ENCODE peak calls at places on chromosomes 11 and 22, in four cellular contexts. O is GM12878, M is K562, Y is HCT116. N is an unnamed sample.

GRCh38 chr22:36213596-36213995 is 12.0 kb upstream of the APOL4 start:
- DNase-seq in O (no peak), M (no peak), Y (no peak), N (no peak)

GRCh38 chr11:34028407-34028804 is 23.1 kb upstream of the CAPRIN1 start:
- DNase-seq in O (no peak), M (no peak), Y (no peak), N (no peak)

GRCh38 chr11:45000918-45001317 is 50.2 kb upstream of the TP53I11 start:
- DNase-seq in O (no peak), M (no peak), Y (no peak), N (no peak)

GRCh38 chr11:106021181-106021966 is 666 bp downstream of the MSANTD4 start:
- DNase-seq in O (no peak), M (peak), Y (no peak), N (peak)

GRCh38 chr22:29443452-29443851 is 5.1 kb downstream of the RFPL1 start:
- DNase-seq in O (no peak), M (no peak), Y (no peak), N (no peak)

GRCh38 chr11:133945087-133945974 is 11.4 kb downstream of the IGSF9B start:
- DNase-seq in O (no peak), M (no peak), Y (no peak), N (no peak)

GRCh38 chr22:37230673-37231405 is 13.2 kb downstream of the RAC2 start:
- DNase-seq in O (peak), M (no peak), Y (no peak), N (no peak)

GRCh38 chr11:122743949-122744876 is 88.7 kb downstream of the UBASH3B start:
- DNase-seq in O (peak), M (no peak), Y (no peak), N (no peak)

GRCh38 chr11:74702383-74703007 is 28.7 kb downstream of the CHRDL2 start:
- DNase-seq in O (no peak), M (peak), Y (peak), N (peak)

GRCh38 chr11:68314886-68315580 is 2.6 kb downstream of the LRP5 start:
- DNase-seq in O (no peak), M (peak), Y (peak), N (no peak)

GRCh38 chr11:17578296-17578695 is 31.2 kb downstream of the OTOG start:
- DNase-seq in O (no peak), M (no peak), Y (no peak), N (peak)

GRCh38 chr11:65400295-65401072 is 14.0 kb downstream of the FRMD8 start:
- DNase-seq in O (no peak), M (no peak), Y (no peak), N (no peak)

GRCh38 chr22:43975041-43975440 is 19.8 kb downstream of the SAMM50 start:
- DNase-seq in O (no peak), M (no peak), Y (no peak), N (no peak)

GRCh38 chr11:86795962-86796361 is 4.4 kb upstream of the PRSS23 start:
- DNase-seq in O (no peak), M (no peak), Y (no peak), N (no peak)

GRCh38 chr11:111923351-111923788 is 4.7 kb downstream of the C11orf52 start:
- DNase-seq in O (no peak), M (no peak), Y (no peak), N (no peak)

GRCh38 chr11:132114185-132114584 is 743.8 kb downstream of the NTM start:
- DNase-seq in O (no peak), M (no peak), Y (no peak), N (peak)

DNA sequence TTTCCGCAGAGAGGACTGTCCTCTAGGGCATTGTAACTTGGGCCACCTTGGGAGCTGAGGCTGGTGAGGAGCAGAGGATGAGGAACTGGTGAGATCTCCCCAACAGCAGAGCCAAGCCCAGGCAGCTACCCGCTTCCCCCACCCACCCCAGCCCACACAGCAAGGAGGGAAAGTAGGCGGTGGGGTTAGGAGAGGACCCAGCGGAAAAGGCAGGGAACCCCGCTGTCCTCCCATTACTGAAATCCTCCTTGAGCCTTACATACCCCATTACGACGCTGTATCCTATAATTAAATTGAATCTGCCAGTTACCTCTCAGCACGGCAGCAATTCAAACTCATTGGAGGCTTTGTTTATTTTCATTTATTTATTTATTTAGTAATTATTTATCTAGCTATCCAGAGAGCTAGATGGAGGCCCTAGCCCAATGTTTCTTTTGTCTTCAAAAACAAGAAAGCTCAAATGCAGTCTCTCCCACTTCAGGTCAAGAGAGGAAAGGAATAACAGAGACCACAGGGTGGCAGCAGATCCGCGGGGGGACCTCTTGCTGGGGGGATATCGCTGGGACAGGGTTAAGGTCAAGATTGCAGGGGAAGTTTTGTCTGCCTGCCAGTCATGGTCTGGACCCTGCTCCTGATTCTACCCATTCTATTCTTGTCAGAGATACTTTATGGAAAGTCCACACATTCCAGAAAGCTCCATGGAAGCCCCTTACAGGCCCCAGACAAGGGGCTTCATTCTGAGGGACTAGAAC is 218.0 kb downstream of the ST3GAL4 start:
- DNase-seq in O (no peak), M (peak), Y (no peak), N (peak)
- TF ChIP-seq CTCF in O (peak), M (peak), Y (peak), N (peak)

DNA sequence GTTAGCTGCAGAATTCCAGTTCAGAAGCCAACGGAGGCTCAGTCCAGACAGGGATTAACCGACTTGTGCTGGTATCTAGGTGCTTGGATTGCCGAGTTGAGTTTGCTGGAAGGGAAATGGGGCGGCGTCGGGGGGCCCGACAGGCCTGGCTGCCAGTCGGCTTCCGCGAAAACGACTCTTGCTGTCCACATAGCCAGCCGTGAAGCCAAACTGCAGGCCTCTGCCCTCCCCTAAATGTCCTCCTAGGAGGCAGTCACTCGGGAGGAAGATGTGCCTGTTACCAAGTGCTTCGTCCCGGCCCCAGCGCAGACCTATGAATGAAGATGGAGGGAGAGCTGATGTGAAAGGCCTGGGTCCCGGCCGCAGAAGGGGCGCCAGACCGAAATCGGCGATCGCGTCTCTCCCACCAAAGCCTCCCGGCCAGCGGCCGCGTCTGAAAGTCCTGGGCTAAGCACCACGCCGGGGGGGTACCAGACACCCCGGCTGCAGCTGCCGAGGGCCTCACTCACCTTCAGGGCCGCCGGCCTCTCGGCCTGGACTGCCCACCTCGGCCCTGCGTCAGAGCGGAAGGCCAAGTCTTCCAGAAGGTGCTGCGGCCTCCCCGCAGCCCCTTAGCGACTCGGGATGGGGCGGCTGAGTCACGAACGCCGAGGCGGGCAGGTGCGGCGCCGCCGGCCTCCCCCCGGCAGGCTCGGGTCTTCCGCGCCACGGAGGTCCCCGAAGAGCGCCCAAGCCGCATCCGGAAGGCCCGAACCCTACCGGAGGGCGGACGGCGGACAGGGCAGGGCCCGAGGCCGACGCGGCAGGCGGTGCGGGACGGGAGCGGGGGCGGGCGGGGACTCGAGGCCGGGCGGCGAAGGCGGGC is 7.5 kb downstream of the DPAGT1 start:
- DNase-seq in O (no peak), M (peak), Y (no peak), N (peak)
- TF ChIP-seq ATF3 in O (no peak), M (no peak), Y (no peak), N (no peak)

DNA sequence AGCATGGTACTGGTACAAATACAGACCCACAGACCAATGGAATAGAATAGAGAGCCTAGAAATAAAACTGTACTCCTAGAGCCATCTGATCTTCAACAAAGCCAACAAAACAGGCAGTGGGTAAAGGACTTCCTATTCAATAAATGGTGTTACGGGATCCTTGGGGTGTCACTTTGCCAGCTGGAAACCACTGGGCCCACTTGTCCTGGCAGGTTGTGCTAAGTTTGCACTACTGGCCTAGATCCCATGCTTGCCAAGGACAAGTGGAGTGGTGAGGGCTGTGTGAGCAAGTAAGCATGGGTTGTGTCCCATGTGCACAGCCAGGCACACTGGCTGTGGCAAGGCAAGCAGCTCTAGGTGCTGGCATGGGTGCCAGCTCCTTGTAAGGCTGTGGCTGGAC is 8.8 kb upstream of the ISX start:
- DNase-seq in O (no peak), M (no peak), Y (no peak), N (no peak)
- TF ChIP-seq CTCF in O (no peak), M (no peak), Y (no peak), N (no peak)

DNA sequence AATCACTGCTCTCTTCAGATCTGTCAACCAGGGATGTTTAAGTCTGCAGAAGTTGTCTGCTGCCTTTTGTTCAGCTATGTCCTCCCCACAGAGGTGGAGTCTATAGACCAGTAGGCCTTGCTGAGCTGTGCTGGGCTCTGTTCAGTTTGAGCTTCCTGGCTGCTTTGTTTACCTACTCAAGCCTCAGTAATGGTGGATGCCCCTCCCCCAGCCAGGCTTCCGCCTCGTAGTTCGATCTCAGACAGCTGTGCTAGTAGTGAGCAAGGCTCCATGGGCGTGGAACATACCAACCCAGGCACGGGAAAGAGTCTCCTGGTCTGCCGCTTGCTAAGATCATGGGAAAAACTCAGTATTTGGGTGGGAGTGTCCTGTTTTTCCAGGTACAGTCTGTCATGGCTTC is 27.6 kb upstream of the CASP12 start:
- DNase-seq in O (no peak), M (no peak), Y (no peak), N (no peak)
- TF ChIP-seq ATF3 in O (no peak), M (no peak), Y (no peak), N (no peak)

GRCh38 chr11:70378506-70379134 is 19.7 kb upstream of the CTTN start:
- DNase-seq in O (no peak), M (no peak), Y (no peak), N (no peak)
- TF ChIP-seq CTCF in O (peak), M (peak), Y (peak), N (no peak)

GRCh38 chr11:2156416-2157182 is 4.4 kb downstream of the INS start:
- DNase-seq in O (no peak), M (peak), Y (no peak), N (peak)
- TF ChIP-seq ATF3 in O (no peak), M (no peak), Y (no peak), N (no peak)

GRCh38 chr11:9052316-9052715 is 39.1 kb downstream of the SCUBE2 start:
- DNase-seq in O (no peak), M (no peak), Y (no peak), N (no peak)
- TF ChIP-seq CTCF in O (no peak), M (no peak), Y (no peak), N (no peak)

DNA sequence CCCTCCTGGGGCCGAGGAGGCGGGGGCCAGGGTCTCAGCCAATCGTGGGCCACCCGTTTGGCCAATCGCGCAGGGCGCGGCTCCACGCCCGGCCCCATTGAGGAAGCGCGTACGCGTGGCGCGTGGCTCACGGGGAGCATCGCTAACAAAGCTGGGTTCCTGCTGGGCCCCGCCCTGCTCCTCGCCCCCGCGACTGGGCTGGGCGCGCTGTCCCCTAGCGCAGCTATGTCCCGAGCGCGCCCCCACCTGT is 614 bp upstream of the ASCL2 start:
- DNase-seq in O (no peak), M (peak), Y (no peak), N (no peak)
- TF ChIP-seq ATF3 in O (no peak), M (no peak), Y (no peak), N (no peak)

GRCh38 chr11:93694109-93694508 is 32.6 kb downstream of the CEP295 start:
- DNase-seq in O (no peak), M (no peak), Y (no peak), N (no peak)
- TF ChIP-seq CTCF in O (no peak), M (no peak), Y (peak), N (no peak)

DNA sequence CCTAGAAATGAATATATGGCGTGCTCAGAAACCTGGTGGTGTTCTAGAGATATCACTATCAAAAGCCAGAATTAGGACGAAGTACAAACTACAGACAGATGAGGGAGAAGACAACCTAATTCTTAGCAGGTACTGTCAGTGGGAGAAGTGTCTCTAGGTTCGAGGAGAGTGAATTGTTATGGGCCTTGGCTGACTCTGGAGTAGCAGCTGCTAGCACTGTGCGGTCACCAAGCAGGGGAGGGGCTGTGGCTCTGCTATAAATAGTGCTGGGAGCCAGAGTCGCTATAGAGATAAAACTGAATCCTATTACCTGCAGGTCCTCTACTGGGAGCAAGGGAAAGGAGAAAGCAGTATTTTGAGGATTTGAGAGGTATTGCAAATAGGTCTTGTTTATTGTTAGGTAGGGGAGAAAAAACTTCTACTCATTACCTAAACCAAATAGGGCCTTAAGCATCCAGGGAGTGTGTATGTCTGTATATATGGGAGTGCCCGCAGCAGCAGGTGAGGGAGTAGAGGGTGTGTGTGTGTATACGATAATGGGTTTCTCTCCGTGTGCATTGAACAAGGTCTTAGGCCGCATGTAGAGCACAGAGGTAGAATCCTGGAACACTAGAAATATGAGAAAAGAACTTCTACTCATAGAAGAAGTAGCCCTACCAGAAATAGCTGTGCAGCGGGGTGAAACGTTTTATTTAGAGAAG is 2.2 kb downstream of the MADD start:
- DNase-seq in O (no peak), M (no peak), Y (no peak), N (no peak)
- TF ChIP-seq ATF3 in O (no peak), M (no peak), Y (no peak), N (no peak)